ENCODE peak calls at places on chromosome 2, in nine cellular contexts. One of them, this sample, is unnamed.
A peak's percentile ranks its signal among the peaks of the same experiment; 100 is the strongest.

GRCh38 chr2:227370791-227371312 is 8.3 kb downstream of the TM4SF20 start:
- DNase-seq in A549: no peak
- DNase-seq in SK-N-SH: no peak
- DNase-seq in K562: no peak
- DNase-seq in tibial nerve: peak; percentile 16
- DNase-seq in stomach: no peak
- DNase-seq in transverse colon: no peak
- DNase-seq in sigmoid colon: peak; percentile 70
- DNase-seq in ovary: no peak
- DNase-seq in this sample: no peak

GRCh38 chr2:234292205-234292954 is 204.5 kb downstream of the ARL4C start:
- DNase-seq in A549: no peak
- DNase-seq in SK-N-SH: no peak
- DNase-seq in K562: no peak
- DNase-seq in tibial nerve: no peak
- DNase-seq in stomach: no peak
- DNase-seq in transverse colon: peak; percentile 33
- DNase-seq in sigmoid colon: no peak
- DNase-seq in ovary: no peak
- DNase-seq in this sample: no peak

GRCh38 chr2:16182841-16183240 is 242.5 kb downstream of the MYCN start:
- DNase-seq in A549: no peak
- DNase-seq in SK-N-SH: no peak
- DNase-seq in K562: no peak
- DNase-seq in tibial nerve: no peak
- DNase-seq in stomach: no peak
- DNase-seq in transverse colon: no peak
- DNase-seq in sigmoid colon: no peak
- DNase-seq in ovary: no peak
- DNase-seq in this sample: no peak

GRCh38 chr2:40255118-40255517 is 196.8 kb downstream of the SLC8A1 start:
- DNase-seq in A549: no peak
- DNase-seq in SK-N-SH: no peak
- DNase-seq in K562: no peak
- DNase-seq in tibial nerve: no peak
- DNase-seq in stomach: no peak
- DNase-seq in transverse colon: no peak
- DNase-seq in sigmoid colon: no peak
- DNase-seq in ovary: no peak
- DNase-seq in this sample: no peak

GRCh38 chr2:13002536-13002935 is 285.8 kb downstream of the TRIB2 start:
- DNase-seq in A549: no peak
- DNase-seq in SK-N-SH: no peak
- DNase-seq in K562: no peak
- DNase-seq in tibial nerve: no peak
- DNase-seq in stomach: no peak
- DNase-seq in transverse colon: no peak
- DNase-seq in sigmoid colon: no peak
- DNase-seq in ovary: no peak
- DNase-seq in this sample: no peak

GRCh38 chr2:117930775-117931174 is 83.1 kb downstream of the CCDC93 start:
- DNase-seq in A549: no peak
- DNase-seq in SK-N-SH: no peak
- DNase-seq in K562: no peak
- DNase-seq in tibial nerve: no peak
- DNase-seq in stomach: no peak
- DNase-seq in transverse colon: no peak
- DNase-seq in sigmoid colon: no peak
- DNase-seq in ovary: no peak
- DNase-seq in this sample: no peak

GRCh38 chr2:164430166-164430783 is 191.0 kb downstream of the GRB14 start:
- DNase-seq in A549: peak; percentile 5
- DNase-seq in SK-N-SH: peak; percentile 17
- DNase-seq in K562: no peak
- DNase-seq in tibial nerve: peak; percentile 52
- DNase-seq in stomach: no peak
- DNase-seq in transverse colon: no peak
- DNase-seq in sigmoid colon: no peak
- DNase-seq in ovary: no peak
- DNase-seq in this sample: no peak

GRCh38 chr2:181073896-181074295 is 93.5 kb downstream of the UBE2E3 start:
- DNase-seq in A549: no peak
- DNase-seq in SK-N-SH: no peak
- DNase-seq in K562: no peak
- DNase-seq in tibial nerve: no peak
- DNase-seq in stomach: no peak
- DNase-seq in transverse colon: no peak
- DNase-seq in sigmoid colon: no peak
- DNase-seq in ovary: no peak
- DNase-seq in this sample: no peak

GRCh38 chr2:217098435-217098834 is 238.6 kb upstream of the TNP1 start:
- DNase-seq in A549: no peak
- DNase-seq in SK-N-SH: no peak
- DNase-seq in K562: no peak
- DNase-seq in tibial nerve: no peak
- DNase-seq in stomach: no peak
- DNase-seq in transverse colon: no peak
- DNase-seq in sigmoid colon: no peak
- DNase-seq in ovary: no peak
- DNase-seq in this sample: peak; percentile 50

GRCh38 chr2:217102941-217103340 is 243.1 kb upstream of the TNP1 start:
- DNase-seq in A549: no peak
- DNase-seq in SK-N-SH: no peak
- DNase-seq in K562: no peak
- DNase-seq in tibial nerve: no peak
- DNase-seq in stomach: no peak
- DNase-seq in transverse colon: no peak
- DNase-seq in sigmoid colon: no peak
- DNase-seq in ovary: no peak
- DNase-seq in this sample: peak; percentile 12

GRCh38 chr2:217095511-217096205 is 235.8 kb upstream of the TNP1 start:
- DNase-seq in A549: no peak
- DNase-seq in SK-N-SH: no peak
- DNase-seq in K562: no peak
- DNase-seq in tibial nerve: no peak
- DNase-seq in stomach: no peak
- DNase-seq in transverse colon: no peak
- DNase-seq in sigmoid colon: no peak
- DNase-seq in ovary: no peak
- DNase-seq in this sample: peak; percentile 37

GRCh38 chr2:217101972-217102371 is 242.1 kb upstream of the TNP1 start:
- DNase-seq in A549: no peak
- DNase-seq in SK-N-SH: no peak
- DNase-seq in K562: no peak
- DNase-seq in tibial nerve: no peak
- DNase-seq in stomach: no peak
- DNase-seq in transverse colon: no peak
- DNase-seq in sigmoid colon: no peak
- DNase-seq in ovary: no peak
- DNase-seq in this sample: peak; percentile 34

DNA sequence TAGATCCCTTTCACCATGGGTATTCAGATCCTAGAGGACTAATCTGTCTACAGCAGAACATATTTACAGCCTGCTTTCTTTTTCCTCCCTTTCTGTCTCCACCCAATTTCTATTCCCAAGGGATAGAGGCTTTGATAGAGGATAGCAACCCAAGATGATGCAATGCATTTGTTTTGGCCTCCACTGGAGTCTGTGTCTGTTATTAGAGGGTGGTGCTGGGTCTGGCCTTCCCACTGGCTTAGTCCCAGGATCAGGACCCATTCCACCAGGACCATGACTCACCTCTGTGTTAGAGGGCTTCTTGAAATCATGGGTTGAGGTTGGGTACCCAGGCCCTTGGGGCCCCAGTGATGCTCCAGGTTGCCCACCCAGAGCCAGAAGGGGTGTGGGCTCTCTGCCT is 239.7 kb upstream of the TNP1 start:
- DNase-seq in A549: no peak
- DNase-seq in SK-N-SH: no peak
- DNase-seq in K562: no peak
- DNase-seq in tibial nerve: peak; percentile 60
- DNase-seq in stomach: no peak
- DNase-seq in transverse colon: no peak
- DNase-seq in sigmoid colon: no peak
- DNase-seq in ovary: no peak
- DNase-seq in this sample: peak; percentile 74
- TF ChIP-seq EP300 in A549: no peak
- TF ChIP-seq EP300 in SK-N-SH: no peak
- TF ChIP-seq EP300 in K562: no peak
- TF ChIP-seq EP300 in tibial nerve: no peak
- TF ChIP-seq EP300 in stomach: no peak
- TF ChIP-seq EP300 in transverse colon: no peak
- TF ChIP-seq EP300 in sigmoid colon: no peak
- TF ChIP-seq EP300 in ovary: no peak
- TF ChIP-seq EP300 in this sample: no peak

GRCh38 chr2:96832401-96832750 is 11.4 kb downstream of the ANKRD23 start:
- DNase-seq in A549: no peak
- DNase-seq in SK-N-SH: no peak
- DNase-seq in K562: no peak
- DNase-seq in tibial nerve: no peak
- DNase-seq in stomach: no peak
- DNase-seq in transverse colon: no peak
- DNase-seq in sigmoid colon: no peak
- DNase-seq in ovary: no peak
- DNase-seq in this sample: no peak

GRCh38 chr2:96830064-96830562 is 13.7 kb downstream of the ANKRD23 start:
- DNase-seq in A549: no peak
- DNase-seq in SK-N-SH: no peak
- DNase-seq in K562: no peak
- DNase-seq in tibial nerve: no peak
- DNase-seq in stomach: no peak
- DNase-seq in transverse colon: no peak
- DNase-seq in sigmoid colon: no peak
- DNase-seq in ovary: no peak
- DNase-seq in this sample: no peak

GRCh38 chr2:96831679-96832078 is 12.1 kb downstream of the ANKRD23 start:
- DNase-seq in A549: no peak
- DNase-seq in SK-N-SH: no peak
- DNase-seq in K562: no peak
- DNase-seq in tibial nerve: no peak
- DNase-seq in stomach: no peak
- DNase-seq in transverse colon: no peak
- DNase-seq in sigmoid colon: no peak
- DNase-seq in ovary: no peak
- DNase-seq in this sample: no peak

GRCh38 chr2:96835830-96836229 is 8.0 kb downstream of the ANKRD23 start:
- DNase-seq in A549: no peak
- DNase-seq in SK-N-SH: no peak
- DNase-seq in K562: no peak
- DNase-seq in tibial nerve: no peak
- DNase-seq in stomach: no peak
- DNase-seq in transverse colon: no peak
- DNase-seq in sigmoid colon: no peak
- DNase-seq in ovary: no peak
- DNase-seq in this sample: no peak

GRCh38 chr2:96832751-96833507 is 10.9 kb downstream of the ANKRD23 start:
- DNase-seq in A549: peak; percentile 54
- DNase-seq in SK-N-SH: no peak
- DNase-seq in K562: no peak
- DNase-seq in tibial nerve: peak; percentile 28
- DNase-seq in stomach: peak; percentile 86
- DNase-seq in transverse colon: no peak
- DNase-seq in sigmoid colon: peak; percentile 81
- DNase-seq in ovary: peak; percentile 91
- DNase-seq in this sample: no peak
- TF ChIP-seq EP300 in A549: no peak
- TF ChIP-seq EP300 in SK-N-SH: no peak
- TF ChIP-seq EP300 in K562: no peak
- TF ChIP-seq EP300 in tibial nerve: no peak
- TF ChIP-seq EP300 in stomach: no peak
- TF ChIP-seq EP300 in transverse colon: no peak
- TF ChIP-seq EP300 in sigmoid colon: no peak
- TF ChIP-seq EP300 in ovary: no peak
- TF ChIP-seq EP300 in this sample: no peak

GRCh38 chr2:7403092-7403775 is 486.0 kb downstream of the RNF144A start:
- DNase-seq in A549: no peak
- DNase-seq in SK-N-SH: no peak
- DNase-seq in K562: no peak
- DNase-seq in tibial nerve: no peak
- DNase-seq in stomach: no peak
- DNase-seq in transverse colon: no peak
- DNase-seq in sigmoid colon: no peak
- DNase-seq in ovary: no peak
- DNase-seq in this sample: peak; percentile 50

GRCh38 chr2:7405861-7406715 is 488.9 kb downstream of the RNF144A start:
- DNase-seq in A549: no peak
- DNase-seq in SK-N-SH: no peak
- DNase-seq in K562: no peak
- DNase-seq in tibial nerve: no peak
- DNase-seq in stomach: no peak
- DNase-seq in transverse colon: no peak
- DNase-seq in sigmoid colon: no peak
- DNase-seq in ovary: no peak
- DNase-seq in this sample: peak; percentile 53

DNA sequence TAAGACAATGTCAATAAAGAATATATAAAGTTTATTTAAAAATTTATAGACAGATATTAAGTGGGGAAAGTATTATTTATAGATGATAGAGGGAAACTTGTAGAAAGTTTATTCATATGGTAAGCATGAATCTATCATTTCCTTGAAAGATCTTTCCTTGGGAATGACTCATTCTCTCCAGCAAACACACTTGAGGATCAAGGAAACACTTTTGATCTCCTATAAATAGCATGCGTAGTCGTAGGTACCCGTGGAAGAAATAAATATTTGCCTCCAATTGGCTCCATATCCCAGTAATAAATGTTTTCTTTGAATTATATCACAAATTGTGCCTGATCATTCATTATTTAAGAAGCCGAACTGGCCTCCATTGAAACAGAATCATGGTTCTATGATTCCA is 483.4 kb downstream of the RNF144A start:
- DNase-seq in A549: no peak
- DNase-seq in SK-N-SH: no peak
- DNase-seq in K562: no peak
- DNase-seq in tibial nerve: no peak
- DNase-seq in stomach: no peak
- DNase-seq in transverse colon: no peak
- DNase-seq in sigmoid colon: no peak
- DNase-seq in ovary: no peak
- DNase-seq in this sample: no peak
- TF ChIP-seq EP300 in A549: no peak
- TF ChIP-seq EP300 in SK-N-SH: no peak
- TF ChIP-seq EP300 in K562: no peak
- TF ChIP-seq EP300 in tibial nerve: no peak
- TF ChIP-seq EP300 in stomach: no peak
- TF ChIP-seq EP300 in transverse colon: no peak
- TF ChIP-seq EP300 in sigmoid colon: no peak
- TF ChIP-seq EP300 in ovary: no peak
- TF ChIP-seq EP300 in this sample: no peak

DNA sequence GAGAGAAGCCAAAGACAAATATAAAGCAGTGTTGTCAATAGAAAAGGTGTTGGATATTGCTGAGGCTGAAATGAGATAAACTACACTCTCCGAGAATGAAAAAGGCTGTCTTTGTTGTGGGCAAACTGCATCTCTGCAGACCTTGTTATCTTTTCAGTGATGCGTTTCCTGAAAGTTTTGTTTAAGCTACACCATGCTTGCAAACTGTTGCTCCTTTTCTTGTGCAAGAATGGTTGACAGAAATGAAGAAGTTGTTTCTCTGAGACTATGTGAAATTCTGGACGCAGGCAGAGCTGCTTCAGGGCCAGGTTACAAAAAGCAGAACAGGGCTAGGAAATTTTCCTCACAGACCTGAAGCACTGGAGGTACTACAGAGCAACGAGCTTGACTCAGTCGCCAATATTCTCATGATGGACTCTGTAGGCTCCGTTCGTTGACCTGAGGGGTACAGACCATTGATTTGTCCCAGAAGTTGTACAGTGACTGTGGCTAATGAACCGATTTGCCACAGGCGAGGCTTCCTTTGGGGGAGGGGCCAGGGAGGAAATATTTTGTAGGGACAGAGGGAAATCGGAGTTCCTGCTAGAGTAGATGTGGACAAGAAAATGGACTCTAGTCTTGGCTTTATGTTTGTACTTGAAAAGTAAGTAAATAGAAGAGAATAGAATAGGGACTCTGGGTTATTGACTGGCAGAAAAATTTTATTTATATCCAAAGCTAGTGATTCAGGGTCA is 3.5 kb upstream of the ATL2 start:
- DNase-seq in A549: no peak
- DNase-seq in SK-N-SH: no peak
- DNase-seq in K562: no peak
- DNase-seq in tibial nerve: no peak
- DNase-seq in stomach: no peak
- DNase-seq in transverse colon: no peak
- DNase-seq in sigmoid colon: no peak
- DNase-seq in ovary: no peak
- DNase-seq in this sample: no peak
- TF ChIP-seq EP300 in A549: no peak
- TF ChIP-seq EP300 in SK-N-SH: no peak
- TF ChIP-seq EP300 in K562: no peak
- TF ChIP-seq EP300 in tibial nerve: no peak
- TF ChIP-seq EP300 in stomach: no peak
- TF ChIP-seq EP300 in transverse colon: no peak
- TF ChIP-seq EP300 in sigmoid colon: no peak
- TF ChIP-seq EP300 in ovary: no peak
- TF ChIP-seq EP300 in this sample: no peak